ENCODE peak calls at places on chromosomes 7 and 10, in nine cellular contexts. E, P, U, I, B, W, T, L and M are unnamed samples.

GRCh38 chr7:34108150-34108549 is 202.8 kb downstream of the BMPER start:
- DNase-seq in B (no peak), P (no peak), E (no peak), W (no peak), T (no peak), I (no peak), U (no peak), L (no peak), M (no peak)

GRCh38 chr7:85457911-85458310 is 271.1 kb upstream of the SEMA3D start:
- DNase-seq in T (no peak), L (no peak), P (no peak), I (no peak), W (no peak), B (no peak), U (no peak), E (no peak), M (peak; percentile 17)

GRCh38 chr10:69435966-69436520 is 15.2 kb upstream of the TSPAN15 start:
- DNase-seq in L (no peak), T (no peak), W (no peak), U (no peak), P (no peak), B (no peak), I (no peak), E (peak; percentile 37), M (no peak)

GRCh38 chr7:158843775-158844174 is 12.6 kb upstream of the DYNC2I1 start:
- DNase-seq in P (no peak), U (no peak), T (no peak), W (no peak), I (no peak), L (no peak), E (no peak), B (no peak), M (peak; percentile 33)

GRCh38 chr7:46909601-46910051 is 672.3 kb downstream of the TNS3 start:
- DNase-seq in B (no peak), W (no peak), I (no peak), E (no peak), T (peak; percentile 96), U (no peak), P (no peak), L (no peak), M (no peak)

GRCh38 chr7:1210321-1210978 is 22.2 kb upstream of the UNCX start:
- DNase-seq in T (peak; percentile 39), U (no peak), B (no peak), L (no peak), P (no peak), I (no peak), E (no peak), W (no peak), M (no peak)

GRCh38 chr10:78044179-78044578 is 10.5 kb downstream of the RPS24 start:
- DNase-seq in T (no peak), U (no peak), B (no peak), L (no peak), E (no peak), W (no peak), P (no peak), I (no peak), M (no peak)

GRCh38 chr10:125377368-125377767 is 217.0 kb upstream of the CTBP2 start:
- DNase-seq in T (peak; percentile 6), U (no peak), W (no peak), B (no peak), E (no peak), I (no peak), L (no peak), P (no peak), M (no peak)

GRCh38 chr10:107081644-107082043 is 82.9 kb downstream of the SORCS1 start:
- DNase-seq in B (no peak), T (no peak), P (no peak), E (no peak), I (no peak), U (no peak), L (no peak), W (no peak), M (no peak)

GRCh38 chr7:41028591-41028990 is 674.3 kb downstream of the INHBA start:
- DNase-seq in E (no peak), P (no peak), B (no peak), W (no peak), T (no peak), U (no peak), I (no peak), L (no peak), M (no peak)

GRCh38 chr7:139582671-139583155 is 59.2 kb downstream of the CLEC2L start:
- DNase-seq in U (no peak), T (no peak), B (no peak), W (peak; percentile 36), I (peak; percentile 1), P (no peak), L (no peak), E (no peak), M (no peak)

GRCh38 chr7:100895956-100896742 is 461 bp upstream of the ACHE start:
- DNase-seq in I (peak; percentile 64), W (no peak), E (peak; percentile 78), L (no peak), B (no peak), P (no peak), U (no peak), T (no peak), M (peak; percentile 51)

GRCh38 chr7:46191776-46192175 is 270.7 kb upstream of the IGFBP3 start:
- DNase-seq in W (no peak), I (no peak), U (no peak), T (peak; percentile 93), E (no peak), P (no peak), L (no peak), B (no peak), M (no peak)

GRCh38 chr7:123665896-123666295 is 10.2 kb downstream of the LMOD2 start:
- DNase-seq in W (no peak), U (no peak), L (no peak), P (no peak), I (no peak), E (no peak), T (no peak), B (no peak), M (no peak)

GRCh38 chr7:92496876-92497275 is 19.1 kb upstream of the ERVW-1 start:
- DNase-seq in U (no peak), B (no peak), I (no peak), L (no peak), P (no peak), E (no peak), T (peak; percentile 4), W (no peak), M (no peak)

GRCh38 chr7:30933124-30933893 is 21.7 kb downstream of the AQP1 start:
- DNase-seq in T (no peak), E (peak; percentile 49), B (no peak), L (no peak), P (no peak), U (no peak), I (no peak), W (peak; percentile 37), M (peak; percentile 54)

GRCh38 chr10:110226926-110227641 is 19.7 kb downstream of the MXI1 start:
- DNase-seq in E (peak; percentile 95), T (peak; percentile 50), P (peak; percentile 44), B (peak; percentile 70), U (peak; percentile 68), I (peak; percentile 69), L (peak; percentile 89), W (peak; percentile 71), M (peak; percentile 76)

GRCh38 chr7:84236398-84236797 is 41.8 kb upstream of the SEMA3A start:
- DNase-seq in L (no peak), I (no peak), E (no peak), B (no peak), T (peak; percentile 68), P (no peak), W (no peak), U (no peak), M (no peak)

GRCh38 chr10:4081691-4082111 is 296.7 kb upstream of the KLF6 start:
- DNase-seq in T (peak; percentile 89), P (no peak), L (no peak), U (no peak), W (no peak), E (peak; percentile 77), I (peak; percentile 22), B (no peak), M (no peak)

GRCh38 chr10:122515588-122516231 is 44.8 kb upstream of the DMBT1 start:
- DNase-seq in W (no peak), P (no peak), T (no peak), E (no peak), B (peak; percentile 42), L (no peak), I (no peak), U (no peak), M (no peak)

GRCh38 chr10:132231656-132232552 is 45.2 kb downstream of the DPYSL4 start:
- DNase-seq in L (no peak), P (no peak), I (no peak), T (no peak), B (no peak), E (peak; percentile 64), U (no peak), W (no peak), M (no peak)

GRCh38 chr7:85602196-85602595 is 415.3 kb upstream of the SEMA3D start:
- DNase-seq in P (no peak), B (no peak), L (no peak), T (no peak), I (no peak), W (no peak), U (no peak), E (no peak), M (no peak)

GRCh38 chr10:86888585-86889381 is 68.6 kb downstream of the MMRN2 start:
- DNase-seq in L (peak; percentile 79), P (no peak), W (no peak), B (no peak), I (no peak), U (no peak), E (no peak), T (peak; percentile 82), M (no peak)

GRCh38 chr7:116426428-116427156 is 72.9 kb upstream of the CAV2 start:
- DNase-seq in W (no peak), B (no peak), I (no peak), L (no peak), E (no peak), P (no peak), U (no peak), T (peak; percentile 94), M (no peak)

GRCh38 chr10:103855852-103856496 is 598 bp upstream of the SH3PXD2A start:
- DNase-seq in I (no peak), B (no peak), P (no peak), E (no peak), L (no peak), T (no peak), U (no peak), W (no peak), M (peak; percentile 40)

GRCh38 chr7:75957021-75957736 is 37.2 kb downstream of the TMEM120A start:
- DNase-seq in B (no peak), T (peak; percentile 27), W (peak; percentile 59), L (no peak), E (peak; percentile 45), U (no peak), P (no peak), I (no peak), M (peak; percentile 78)

GRCh38 chr7:26657139-26657753 is 207.1 kb downstream of the SKAP2 start:
- DNase-seq in U (no peak), I (no peak), L (no peak), B (no peak), T (no peak), W (no peak), P (no peak), E (no peak), M (peak; percentile 36)

GRCh38 chr7:28487487-28487886 is 75.2 kb downstream of the CREB5 start:
- DNase-seq in L (no peak), P (no peak), B (no peak), E (no peak), U (no peak), W (no peak), T (no peak), I (no peak), M (no peak)

GRCh38 chr10:126133906-126134703 is 237.7 kb downstream of the FANK1 start:
- DNase-seq in P (no peak), W (peak; percentile 2), U (no peak), I (peak; percentile 35), E (no peak), L (no peak), B (no peak), T (peak; percentile 89), M (no peak)

GRCh38 chr10:125160856-125161569 is 650 bp upstream of the CTBP2 start:
- DNase-seq in L (peak; percentile 85), W (peak; percentile 74), T (peak; percentile 91), I (peak; percentile 91), U (peak; percentile 75), B (no peak), P (no peak), E (peak; percentile 91), M (peak; percentile 90)

GRCh38 chr7:137760111-137760510 is 86.7 kb downstream of the DGKI start:
- DNase-seq in U (no peak), P (no peak), E (no peak), I (no peak), W (no peak), L (no peak), B (no peak), T (no peak), M (peak; percentile 52)